ENCODE peak calls at places on chromosomes 7 and 10, in five cellular contexts. A is Calu3, F is IMR-90, R is psoas muscle, S is AG04450. P is an unnamed sample.

GRCh38 chr7:28430626-28431025 is 18.3 kb downstream of the CREB5 start:
- DNase-seq in R (no peak), S (no peak), F (no peak), A (no peak), P (no peak)

GRCh38 chr10:52420656-52421055 is 106.6 kb downstream of the DKK1 start:
- DNase-seq in R (no peak), S (no peak), A (no peak), F (no peak), P (no peak)

GRCh38 chr10:133027480-133027879 is 60.2 kb upstream of the ADGRA1 start:
- DNase-seq in A (no peak), S (no peak), R (no peak), F (no peak), P (no peak)

GRCh38 chr7:83166781-83167180 is 4.1 kb upstream of the PCLO start:
- DNase-seq in R (no peak), A (no peak), S (no peak), F (no peak), P (no peak)

GRCh38 chr10:113993489-113993932 is 50.2 kb upstream of the ADRB1 start:
- DNase-seq in R (no peak), F (no peak), A (no peak), S (no peak), P (no peak)

GRCh38 chr7:143018931-143019330 is 8.0 kb downstream of the OR9A2 start:
- DNase-seq in A (no peak), F (no peak), S (no peak), R (no peak), P (no peak)

GRCh38 chr7:31083205-31083801 is 31.2 kb downstream of the ADCYAP1R1 start:
- DNase-seq in R (no peak), S (no peak), F (no peak), A (no peak), P (no peak)

GRCh38 chr10:70412356-70412755 is 8.4 kb downstream of the EIF4EBP2 start:
- DNase-seq in F (no peak), R (no peak), S (no peak), A (no peak), P (no peak)

GRCh38 chr10:112771733-112772132 is 178.3 kb upstream of the TCF7L2 start:
- DNase-seq in R (no peak), A (no peak), S (no peak), F (no peak), P (no peak)

GRCh38 chr7:44101966-44102845 is 1.9 kb upstream of the AEBP1 start:
- DNase-seq in A (no peak), F (peak), S (no peak), R (peak), P (no peak)

GRCh38 chr7:100247152-100247757 is 27.5 kb downstream of the PVRIG start:
- DNase-seq in A (peak), F (peak), R (peak), S (peak), P (no peak)

GRCh38 chr10:31317652-31318381 is 1.2 kb upstream of the ZEB1 start:
- DNase-seq in S (no peak), F (no peak), A (peak), R (no peak), P (no peak)

GRCh38 chr10:131198843-131199242 is 112.7 kb downstream of the TCERG1L start:
- DNase-seq in F (no peak), R (no peak), A (no peak), S (no peak), P (no peak)

GRCh38 chr10:119281581-119282071 is 74.3 kb downstream of the GRK5 start:
- DNase-seq in F (no peak), R (peak), A (no peak), S (no peak), P (no peak)

GRCh38 chr10:111085690-111086353 is 9.0 kb downstream of the ADRA2A start:
- DNase-seq in F (no peak), S (no peak), R (no peak), A (no peak), P (no peak)

GRCh38 chr10:11875183-11875498 is 52.0 kb downstream of the PROSER2 start:
- DNase-seq in A (no peak), S (no peak), R (no peak), F (peak), P (no peak)

GRCh38 chr7:106108988-106109387 is 3.1 kb downstream of the SYPL1 start:
- DNase-seq in R (no peak), S (no peak), F (no peak), A (no peak), P (no peak)

GRCh38 chr10:88555190-88555894 is 27.8 kb downstream of the RNLS start:
- DNase-seq in R (no peak), F (no peak), S (no peak), A (no peak), P (no peak)

GRCh38 chr10:118278649-118279048 is 63.5 kb downstream of the FAM204A start:
- DNase-seq in A (no peak), F (no peak), S (no peak), R (no peak), P (no peak)

GRCh38 chr7:29609162-29610030 is 45.8 kb downstream of the PRR15 start:
- DNase-seq in R (no peak), F (no peak), S (no peak), A (peak), P (no peak)

GRCh38 chr7:65251851-65252620 is 121.6 kb upstream of the ZNF92 start:
- DNase-seq in R (peak), A (peak), F (peak), S (no peak), P (no peak)

GRCh38 chr7:18212308-18212707 is 184.7 kb upstream of the PRPS1L1 start:
- DNase-seq in R (no peak), F (no peak), A (no peak), S (no peak), P (no peak)

GRCh38 chr7:111756687-111757178 is 194.4 kb upstream of the IMMP2L start:
- DNase-seq in R (peak), F (peak), S (peak), A (no peak), P (no peak)

GRCh38 chr7:152891837-152892236 is 132.3 kb downstream of the ACTR3B start:
- DNase-seq in F (no peak), R (no peak), S (no peak), A (no peak), P (no peak)

GRCh38 chr7:152897401-152897800 is 137.8 kb downstream of the ACTR3B start:
- DNase-seq in A (no peak), F (no peak), R (no peak), S (no peak), P (no peak)

GRCh38 chr7:152893801-152894294 is 134.3 kb downstream of the ACTR3B start:
- DNase-seq in A (no peak), S (no peak), R (no peak), F (no peak), P (no peak)

GRCh38 chr7:152896217-152896616 is 136.7 kb downstream of the ACTR3B start:
- DNase-seq in F (no peak), S (no peak), A (no peak), R (no peak), P (no peak)

DNA sequence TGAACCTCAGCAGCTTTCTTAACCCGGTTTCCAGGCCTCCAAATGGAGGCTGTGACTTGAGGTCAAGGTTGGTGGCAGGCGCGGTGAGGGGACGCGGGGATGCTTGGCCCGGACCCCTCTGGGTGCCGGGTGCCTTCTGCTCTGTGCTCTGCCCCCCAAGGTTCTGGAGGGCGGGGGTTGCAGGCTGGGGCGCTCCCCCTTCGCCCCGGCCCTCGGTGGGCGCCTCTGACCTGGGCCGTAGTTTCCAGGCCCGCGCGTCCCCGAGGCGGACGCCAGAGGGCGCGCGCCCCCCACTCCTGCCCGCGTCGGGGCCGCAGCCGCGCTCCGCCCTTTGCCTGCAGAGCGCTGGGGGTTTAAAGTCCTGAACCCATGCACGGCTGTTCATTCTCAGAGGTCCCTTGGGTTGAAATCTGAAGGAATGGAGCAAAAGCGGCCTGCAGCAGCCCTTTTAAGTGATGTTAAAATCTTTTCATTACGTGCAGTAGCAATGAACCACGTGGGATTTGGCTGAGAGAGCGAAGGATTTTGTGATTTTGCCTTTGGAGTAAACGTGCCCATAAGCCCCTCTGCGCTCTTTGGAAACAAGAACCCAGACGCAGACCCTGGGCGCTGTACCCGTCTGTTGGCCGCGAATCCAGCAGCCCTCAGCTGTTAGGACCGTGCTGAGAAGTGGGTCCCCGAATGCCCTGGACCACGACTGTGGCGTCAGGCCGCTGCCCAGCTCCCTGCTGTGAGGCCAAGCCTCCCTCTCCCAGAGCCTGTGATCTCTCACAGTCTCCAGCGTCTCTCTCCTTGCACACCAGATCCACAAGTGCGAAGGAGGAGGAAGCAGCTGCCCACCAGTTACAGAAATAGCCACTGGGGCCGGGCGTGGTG is 135.0 kb downstream of the ACTR3B start:
- DNase-seq in F (no peak), A (peak), S (no peak), R (no peak), P (no peak)
- TF ChIP-seq CTCF in F (peak), A (peak), S (peak), R (peak), P (peak)

GRCh38 chr10:68332259-68333057 is at the start of gene PBLD:
- DNase-seq in F (peak), R (peak), S (no peak), A (peak), P (peak)
- TF ChIP-seq CTCF in F (peak), R (peak), S (peak), A (no peak), P (peak)

DNA sequence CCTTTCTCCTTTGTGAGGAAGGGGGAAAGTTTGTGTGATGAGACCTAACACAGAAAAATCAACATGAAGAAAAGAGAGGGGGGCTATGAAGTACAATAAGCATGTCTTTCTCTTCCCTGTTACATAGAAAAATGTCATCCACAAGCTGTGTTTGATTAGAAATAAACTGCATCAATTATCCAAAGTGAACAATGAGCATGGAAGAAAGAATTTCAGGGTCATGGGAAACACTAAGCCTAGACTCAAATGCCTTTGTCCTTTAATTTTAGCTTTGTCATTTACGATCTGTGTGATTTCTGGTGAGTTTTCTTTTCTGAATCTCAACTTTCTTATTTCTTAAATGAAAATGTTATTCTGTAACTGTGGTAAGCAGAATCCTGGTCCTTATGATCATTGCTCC is 121.0 kb downstream of the GNAI1 start:
- DNase-seq in A (no peak), F (no peak), S (no peak), R (no peak), P (no peak)
- TF ChIP-seq CTCF in A (no peak), F (no peak), S (no peak), R (no peak), P (no peak)

GRCh38 chr7:20991544-20991943 is 204.9 kb upstream of the SP8 start:
- DNase-seq in S (no peak), A (no peak), R (no peak), F (no peak), P (no peak)
- TF ChIP-seq CTCF in S (no peak), A (peak), R (no peak), F (no peak), P (no peak)

DNA sequence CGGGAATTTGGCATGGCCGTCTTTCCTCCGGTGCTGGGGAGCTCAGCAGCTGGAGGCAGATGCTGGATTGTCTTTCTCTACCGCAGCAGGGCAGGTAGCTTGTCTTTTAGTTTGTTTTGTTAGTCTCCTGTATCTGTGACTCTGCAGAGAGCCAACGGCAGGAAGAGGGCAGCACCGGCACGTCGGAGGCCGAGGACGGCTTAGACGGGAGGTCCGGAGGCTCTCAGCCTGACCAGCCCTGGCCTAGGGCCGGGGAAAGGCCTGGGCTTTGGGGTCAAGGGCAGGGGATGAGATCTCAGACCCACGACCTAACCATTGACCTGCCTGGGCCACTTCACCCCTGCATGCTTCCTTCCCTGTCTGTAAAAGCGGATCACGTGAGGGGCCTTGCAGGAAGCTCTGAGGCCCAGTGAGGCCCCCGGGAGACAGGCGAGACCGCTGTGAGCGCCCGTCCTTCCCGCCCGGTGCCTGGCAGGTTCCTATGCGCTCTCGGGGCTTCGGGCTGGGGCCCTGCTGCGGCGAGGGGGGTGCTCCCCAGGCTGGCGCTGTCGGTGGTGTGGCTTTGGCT is 72.7 kb downstream of the LHPP start:
- DNase-seq in R (peak), F (no peak), A (no peak), S (no peak), P (peak)
- TF ChIP-seq CTCF in R (peak), F (peak), A (no peak), S (no peak), P (no peak)

DNA sequence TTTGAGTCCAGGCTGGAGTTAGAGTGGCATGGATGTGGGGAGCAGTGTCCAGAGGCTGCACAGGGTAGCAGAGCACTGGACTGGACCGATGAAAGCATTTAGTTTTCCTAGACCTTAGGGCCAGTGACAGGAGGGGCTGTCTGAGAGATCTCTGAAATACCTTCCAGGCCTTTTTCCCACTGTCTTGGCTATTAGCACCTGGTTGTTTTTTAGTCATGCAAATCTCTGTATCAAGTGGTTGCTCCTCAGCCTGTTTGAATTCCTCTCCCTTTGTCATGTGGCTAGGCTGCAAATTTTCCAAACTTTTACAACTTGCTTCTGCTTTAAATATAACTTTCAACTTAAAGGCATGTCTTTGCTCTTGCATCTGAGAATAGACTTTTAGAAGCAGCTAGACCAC is 504.3 kb upstream of the VSTM2A start:
- DNase-seq in R (no peak), A (no peak), S (no peak), F (no peak), P (no peak)
- TF ChIP-seq CTCF in R (no peak), A (no peak), S (no peak), F (no peak), P (no peak)

GRCh38 chr10:25226775-25227682 is 52.2 kb downstream of the GPR158 start:
- DNase-seq in A (peak), R (no peak), S (no peak), F (peak), P (no peak)
- TF ChIP-seq CTCF in A (peak), R (peak), S (peak), F (peak), P (no peak)